ENCODE peak calls at places on chromosomes 11 and 22, in ten cellular contexts. H is AG10803; D is right atrium auricular region; U is dorsolateral prefrontal cortex; V is IMR-90; R is CD8-positive, alpha-beta T cell; Y is testis; J is tibial artery; K is fibroblast of mammary gland; I is heart left ventricle. O is an unnamed sample.
A peak's percentile ranks its signal among the peaks of the same experiment; 100 is the strongest.

GRCh38 chr11:29119116-29119515 is 897.7 kb downstream of the KCNA4 start:
- DNase-seq in R (no peak), H (no peak), I (no peak), Y (no peak), V (peak; percentile 72), D (no peak), J (no peak), U (no peak), K (peak; percentile 32), O (peak; percentile 49)

GRCh38 chr11:100727410-100727809 is 40.3 kb downstream of the ARHGAP42 start:
- DNase-seq in J (no peak), V (no peak), K (no peak), R (no peak), U (no peak), Y (no peak), D (no peak), I (peak; percentile 79), H (no peak), O (no peak)

GRCh38 chr11:123742334-123742733 is 874 bp upstream of the ZNF202 start:
- DNase-seq in V (no peak), J (no peak), H (no peak), K (peak; percentile 1), U (no peak), I (no peak), D (no peak), R (no peak), Y (no peak), O (no peak)

GRCh38 chr11:132022718-132023117 is 652.3 kb downstream of the NTM start:
- DNase-seq in Y (no peak), U (no peak), I (no peak), H (peak; percentile 92), J (no peak), K (peak; percentile 51), R (no peak), V (peak; percentile 81), D (no peak), O (no peak)

GRCh38 chr11:66853242-66854229 is 3.3 kb upstream of the LRFN4 start:
- DNase-seq in I (no peak), J (peak; percentile 64), U (no peak), V (no peak), D (no peak), K (no peak), Y (no peak), R (no peak), H (no peak), O (no peak)

GRCh38 chr11:123235117-123235686 is 40.2 kb upstream of the CLMP start:
- DNase-seq in Y (peak; percentile 61), I (peak; percentile 65), D (peak; percentile 77), R (peak; percentile 1), U (no peak), J (no peak), K (peak; percentile 69), H (no peak), V (no peak), O (no peak)

GRCh38 chr11:76839326-76839725 is 21.4 kb upstream of the ACER3 start:
- DNase-seq in I (no peak), Y (no peak), V (no peak), K (no peak), U (no peak), H (no peak), J (no peak), D (no peak), R (no peak), O (peak; percentile 24)

GRCh38 chr11:45388472-45388871 is 102.3 kb upstream of the SYT13 start:
- DNase-seq in D (no peak), H (peak; percentile 57), R (no peak), I (no peak), U (no peak), J (no peak), V (no peak), Y (no peak), K (no peak), O (no peak)

GRCh38 chr11:85947431-85948272 is 92.5 kb downstream of the CCDC83 start:
- DNase-seq in H (peak; percentile 93), V (peak; percentile 93), U (no peak), R (no peak), I (no peak), K (peak; percentile 93), Y (peak; percentile 63), J (no peak), D (no peak), O (peak; percentile 88)

GRCh38 chr11:112889446-112889845 is 71.8 kb upstream of the NCAM1 start:
- DNase-seq in Y (no peak), K (no peak), U (peak; percentile 62), D (no peak), I (no peak), J (no peak), H (no peak), R (no peak), V (no peak), O (no peak)

GRCh38 chr22:41810022-41810421 is 9.5 kb downstream of the CCDC134 start:
- DNase-seq in K (no peak), U (no peak), Y (no peak), V (no peak), I (no peak), H (no peak), D (no peak), J (no peak), R (no peak), O (no peak)

GRCh38 chr22:49298834-49299750 is 528.6 kb downstream of the BRD1 start:
- DNase-seq in Y (peak; percentile 2), H (no peak), V (no peak), R (no peak), I (no peak), K (no peak), D (peak; percentile 47), U (no peak), J (peak; percentile 51), O (no peak)

DNA sequence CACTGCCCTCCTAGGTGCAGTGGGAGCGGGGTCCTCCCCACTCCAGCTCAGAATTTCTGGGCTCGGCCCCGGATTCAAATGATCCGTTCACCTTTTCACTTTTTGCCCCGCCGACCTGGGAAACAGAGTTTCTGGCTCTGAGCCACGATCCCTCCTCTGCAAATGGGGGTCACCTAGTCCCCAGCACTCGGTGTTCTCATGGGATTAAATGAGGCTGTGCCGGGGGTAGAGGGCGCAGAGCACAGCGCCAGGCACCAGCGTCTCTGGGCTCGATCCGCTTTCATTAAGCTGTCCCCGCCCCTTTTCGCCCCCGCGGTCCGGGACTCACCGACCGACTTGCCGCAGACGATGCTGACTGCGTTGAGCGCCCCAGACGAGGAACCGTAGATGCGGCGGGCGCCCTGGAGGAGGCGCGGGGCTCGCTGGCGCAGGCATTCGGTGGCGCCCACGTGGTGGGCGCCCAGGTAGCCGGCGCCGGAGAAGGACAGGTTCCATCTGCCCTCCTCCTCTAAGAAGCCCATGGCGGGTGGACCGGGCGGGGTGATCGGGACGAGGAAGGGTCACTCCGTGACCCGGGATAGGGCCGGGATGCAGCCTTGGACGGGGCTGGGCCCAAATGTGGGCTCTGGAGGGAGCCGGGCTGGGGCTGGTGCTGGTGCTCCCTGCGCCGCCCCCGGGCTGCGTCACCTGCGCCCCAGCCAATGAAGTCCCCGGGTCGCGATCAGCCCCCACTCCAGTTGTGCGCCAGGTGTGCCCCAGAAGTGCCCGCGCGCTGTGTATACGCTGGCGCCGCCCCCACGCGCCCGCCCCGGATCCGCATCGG is at the start of gene PNPLA5:
- DNase-seq in K (peak; percentile 20), V (peak; percentile 38), U (peak; percentile 74), I (no peak), Y (no peak), R (no peak), H (no peak), J (no peak), D (no peak), O (no peak)
- H3K4me3 ChIP-seq in K (no peak within 1 kb of the TSS), V (peak within 1 kb of the TSS; percentile 24), U (peak within 1 kb of the TSS; percentile 59), I (no peak within 1 kb of the TSS), Y (no peak within 1 kb of the TSS), R (no peak within 1 kb of the TSS), H (peak within 1 kb of the TSS; percentile 34), J (no peak within 1 kb of the TSS), D (no peak within 1 kb of the TSS), O (no peak within 1 kb of the TSS)

DNA sequence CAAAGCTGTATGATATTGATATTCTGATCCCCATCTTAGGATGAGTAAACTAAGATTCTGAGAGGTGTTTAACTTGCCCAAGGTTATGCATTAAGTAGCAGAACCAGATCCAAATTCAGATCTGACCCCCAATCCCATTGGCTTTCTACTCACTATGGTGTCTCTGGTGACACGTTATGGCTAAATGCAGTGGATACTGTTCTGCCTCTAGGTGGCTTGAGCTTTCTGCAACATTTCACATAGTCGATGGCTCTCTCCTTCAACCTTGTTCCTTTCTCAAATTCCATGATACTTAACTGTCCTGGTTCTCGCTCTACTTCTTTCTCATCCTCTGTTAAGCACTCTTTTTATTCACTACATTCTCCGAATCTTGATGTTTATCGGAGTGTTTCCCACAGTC is 9.4 kb downstream of the C11orf97 start:
- DNase-seq in Y (no peak), U (no peak), K (peak; percentile 40), V (no peak), H (peak; percentile 42), R (no peak), I (no peak), D (no peak), J (no peak), O (no peak)
- TF ChIP-seq CTCF in Y (peak; percentile 12), U (peak; percentile 26), K (peak; percentile 62), V (peak; percentile 46), H (peak; percentile 63), R (no peak), I (no peak), D (no peak), J (peak; percentile 22), O (peak; percentile 50)

GRCh38 chr22:22520667-22521602 is 865 bp upstream of the ZNF280A start:
- DNase-seq in D (no peak), K (no peak), V (peak; percentile 19), J (no peak), U (no peak), R (no peak), I (no peak), Y (no peak), H (no peak), O (no peak)

GRCh38 chr22:22521631-22522030 is 1.6 kb upstream of the ZNF280A start:
- DNase-seq in R (no peak), V (no peak), D (no peak), H (no peak), K (no peak), Y (no peak), U (no peak), J (no peak), I (no peak), O (no peak)

GRCh38 chr22:22519591-22519990 is 479 bp downstream of the ZNF280A start:
- DNase-seq in D (no peak), I (no peak), R (no peak), Y (no peak), U (no peak), V (no peak), J (no peak), K (no peak), H (no peak), O (no peak)

GRCh38 chr22:22516992-22517391 is 3.1 kb downstream of the ZNF280A start:
- DNase-seq in U (no peak), I (no peak), H (no peak), Y (no peak), K (no peak), R (no peak), J (no peak), D (no peak), V (no peak), O (no peak)

GRCh38 chr22:22520020-22520656 is at the start of gene ZNF280A:
- DNase-seq in K (peak; percentile 75), R (no peak), H (no peak), J (no peak), I (no peak), U (no peak), D (no peak), Y (peak; percentile 48), V (no peak), O (no peak)
- H3K4me3 ChIP-seq in K (peak within 1 kb of the TSS; percentile 27), R (no peak within 1 kb of the TSS), H (no peak within 1 kb of the TSS), J (no peak within 1 kb of the TSS), I (no peak within 1 kb of the TSS), U (no peak within 1 kb of the TSS), D (no peak within 1 kb of the TSS), Y (no peak within 1 kb of the TSS), V (no peak within 1 kb of the TSS), O (no peak within 1 kb of the TSS)

GRCh38 chr11:78034623-78035022 is 11.5 kb upstream of the KCTD14 start:
- DNase-seq in V (no peak), H (no peak), Y (no peak), U (no peak), J (no peak), R (no peak), I (no peak), D (no peak), K (no peak), O (no peak)
- TF ChIP-seq CTCF in V (no peak), H (no peak), Y (no peak), U (no peak), J (no peak), R (no peak), I (no peak), D (no peak), K (no peak), O (no peak)